ENCODE peak calls at places on chromosomes 7 and 10, in seven cellular contexts. X, T, O, D, B, U and H are unnamed samples.
A peak's percentile ranks its signal among the peaks of the same experiment; 100 is the strongest.

GRCh38 chr7:149348758-149349369 is 86.9 kb downstream of the ZNF783 start:
- DNase-seq in T (no peak), U (no peak), D (no peak), O (no peak), B (no peak), X (no peak), H (no peak)

GRCh38 chr7:157542669-157543021 is 205.8 kb downstream of the DNAJB6 start:
- DNase-seq in U (no peak), D (no peak), X (no peak), T (no peak), O (no peak), B (no peak), H (no peak)

GRCh38 chr10:87505366-87506113 is 847 bp downstream of the MINPP1 start:
- DNase-seq in X (peak; percentile 70), B (peak; percentile 53), T (peak; percentile 35), D (peak; percentile 65), O (peak; percentile 61), U (peak; percentile 10), H (peak; percentile 71)

GRCh38 chr7:36747251-36747968 is 23.1 kb upstream of the AOAH start:
- DNase-seq in D (no peak), B (peak; percentile 91), O (peak; percentile 4), U (no peak), X (no peak), T (no peak), H (no peak)

GRCh38 chr7:126937196-126937595 is 315.5 kb downstream of the GRM8 start:
- DNase-seq in X (no peak), T (no peak), U (no peak), B (peak; percentile 2), D (no peak), O (no peak), H (no peak)

GRCh38 chr10:79018591-79019011 is 50.2 kb upstream of the ZMIZ1 start:
- DNase-seq in B (peak; percentile 32), O (peak; percentile 28), U (no peak), T (no peak), D (no peak), X (no peak), H (no peak)

GRCh38 chr10:78255214-78255613 is 221.6 kb downstream of the RPS24 start:
- DNase-seq in B (peak; percentile 17), O (peak; percentile 56), T (no peak), D (no peak), X (no peak), U (no peak), H (no peak)

GRCh38 chr7:44325811-44326241 is 432 bp upstream of the CAMK2B start:
- DNase-seq in B (no peak), O (no peak), T (no peak), X (peak; percentile 62), U (no peak), D (no peak), H (no peak)

GRCh38 chr10:96578022-96578421 is 8.8 kb downstream of the TM9SF3 start:
- DNase-seq in B (no peak), X (no peak), T (no peak), U (no peak), D (no peak), O (no peak), H (no peak)

GRCh38 chr7:98872328-98872924 is 2.6 kb upstream of the TMEM130 start:
- DNase-seq in U (no peak), D (peak; percentile 77), X (no peak), T (no peak), O (no peak), B (no peak), H (peak; percentile 56)

GRCh38 chr7:70072220-70072619 is 473.9 kb downstream of the AUTS2 start:
- DNase-seq in O (peak; percentile 3), B (peak; percentile 89), U (no peak), T (no peak), D (no peak), X (no peak), H (peak; percentile 68)

GRCh38 chr10:110558034-110558433 is 9.5 kb upstream of the SMC3 start:
- DNase-seq in X (no peak), B (no peak), T (no peak), D (no peak), U (no peak), O (no peak), H (no peak)

GRCh38 chr10:61835069-61835908 is 66.2 kb upstream of the ARID5B start:
- DNase-seq in U (peak; percentile 71), X (peak; percentile 46), O (peak; percentile 78), B (peak; percentile 85), T (no peak), D (peak; percentile 44), H (peak; percentile 49)

GRCh38 chr10:112307631-112308502 is 24.7 kb downstream of the TECTB start:
- DNase-seq in O (peak; percentile 43), D (peak; percentile 35), T (peak; percentile 44), U (peak; percentile 59), B (peak; percentile 14), X (peak; percentile 83), H (peak; percentile 32)

GRCh38 chr10:112950714-112951348 is 784 bp downstream of the TCF7L2 start:
- DNase-seq in B (peak; percentile 43), O (peak; percentile 49), T (no peak), X (no peak), U (no peak), D (peak; percentile 52), H (peak; percentile 18)

GRCh38 chr10:35641430-35642015 is 573 bp downstream of the FZD8 start:
- DNase-seq in B (peak; percentile 46), D (peak; percentile 48), U (no peak), X (peak; percentile 32), T (no peak), O (peak; percentile 42), H (peak; percentile 38)

GRCh38 chr10:96863922-96864543 is 31.9 kb downstream of the LCOR start:
- DNase-seq in O (peak; percentile 40), U (peak; percentile 65), D (no peak), T (no peak), B (peak; percentile 73), X (no peak), H (no peak)

GRCh38 chr10:133442191-133442966 is 11.4 kb upstream of the SCART1 start:
- DNase-seq in U (no peak), B (no peak), O (no peak), D (no peak), X (no peak), T (no peak), H (no peak)

GRCh38 chr7:44177570-44178131 is 11.6 kb downstream of the GCK start:
- DNase-seq in T (no peak), O (peak; percentile 52), X (peak; percentile 27), B (peak; percentile 68), U (no peak), D (no peak), H (no peak)

GRCh38 chr7:99440195-99440594 is 1.5 kb downstream of the CPSF4 start:
- DNase-seq in D (no peak), X (no peak), U (no peak), T (no peak), B (peak; percentile 12), O (peak; percentile 18), H (no peak)

GRCh38 chr7:115297651-115298050 is 375.8 kb downstream of the MDFIC start:
- DNase-seq in D (no peak), U (peak; percentile 32), B (peak; percentile 89), X (no peak), T (no peak), O (peak; percentile 64), H (no peak)

GRCh38 chr7:104627516-104627915 is 299.1 kb downstream of the LHFPL3 start:
- DNase-seq in T (peak; percentile 47), U (no peak), X (peak; percentile 40), D (peak; percentile 4), B (peak; percentile 15), O (peak; percentile 9), H (peak; percentile 47)

GRCh38 chr10:7932301-7933036 is 114.2 kb downstream of the TAF3 start:
- DNase-seq in B (peak; percentile 45), O (no peak), T (no peak), X (no peak), D (no peak), U (no peak), H (no peak)

GRCh38 chr10:64288404-64288803 is 767.2 kb downstream of the REEP3 start:
- DNase-seq in X (no peak), B (no peak), T (no peak), U (no peak), O (no peak), D (no peak), H (no peak)

GRCh38 chr7:16428182-16428581 is 6.8 kb upstream of the CRPPA start:
- DNase-seq in T (no peak), D (no peak), O (no peak), X (no peak), U (no peak), B (no peak), H (no peak)

GRCh38 chr7:28904539-28905143 is 53.5 kb downstream of the TRIL start:
- DNase-seq in T (no peak), U (no peak), B (no peak), O (no peak), D (no peak), X (no peak), H (no peak)

GRCh38 chr7:33444501-33444900 is 315.1 kb downstream of the BBS9 start:
- DNase-seq in X (no peak), U (no peak), T (no peak), D (no peak), B (no peak), O (peak; percentile 65), H (no peak)

DNA sequence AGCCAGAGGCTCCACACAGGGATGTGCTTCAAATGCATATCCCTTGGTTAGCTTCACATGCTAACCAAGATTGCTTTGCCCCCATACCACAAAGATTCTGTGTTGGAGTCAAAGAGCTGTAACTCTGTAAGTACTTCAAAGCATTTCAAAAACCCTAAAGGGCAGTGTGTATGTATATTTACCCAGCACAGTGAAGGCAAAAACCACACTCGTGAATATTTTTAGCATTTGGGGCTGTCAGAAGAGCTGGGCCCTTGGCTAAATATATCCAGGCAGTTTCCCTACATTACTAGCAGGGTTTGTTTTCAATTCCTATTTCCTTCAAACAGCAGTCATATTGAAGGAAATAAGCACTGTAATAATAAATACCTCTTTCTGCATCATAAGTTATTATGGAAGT is 84.2 kb upstream of the STEAP1B start:
- DNase-seq in X (no peak), O (no peak), T (no peak), D (no peak), B (no peak), U (no peak), H (peak; percentile 90)
- H3K4me2 ChIP-seq in X (no peak overlapping the region), O (no peak overlapping the region), T (no peak overlapping the region), D (no peak overlapping the region), B (no peak overlapping the region), U (no peak overlapping the region), H (peak overlapping the region; percentile 53)

DNA sequence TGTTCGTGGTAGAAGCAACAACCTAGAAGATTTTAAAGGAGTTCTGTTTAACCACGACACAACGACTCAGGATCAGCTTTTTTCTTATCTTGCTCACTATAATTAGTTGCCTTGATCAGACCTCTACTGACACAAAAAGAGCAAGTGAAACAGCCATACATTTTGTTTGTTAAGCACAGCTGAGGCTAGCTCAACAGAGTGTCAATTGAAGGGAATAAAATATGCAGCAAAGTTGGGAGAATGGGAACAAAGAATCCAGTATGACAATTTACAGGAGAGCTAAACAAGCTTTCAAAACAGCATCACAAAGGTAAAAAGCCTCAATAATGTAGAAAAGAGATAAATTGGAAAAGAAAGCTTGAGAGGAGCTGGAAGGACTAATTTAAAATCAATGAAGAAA is 40.5 kb upstream of the HERPUD2 start:
- DNase-seq in B (no peak), U (no peak), T (no peak), D (no peak), O (no peak), X (no peak), H (no peak)
- H3K4me2 ChIP-seq in B (no peak overlapping the region), U (no peak overlapping the region), T (no peak overlapping the region), D (no peak overlapping the region), O (no peak overlapping the region), X (no peak overlapping the region), H (no peak overlapping the region)

GRCh38 chr10:3452683-3453388 is 280.3 kb upstream of the PITRM1 start:
- DNase-seq in D (no peak), X (no peak), U (no peak), B (peak; percentile 91), T (no peak), O (peak; percentile 90), H (no peak)
- H3K4me2 ChIP-seq in D (no peak overlapping the region), X (no peak overlapping the region), U (peak overlapping the region; percentile 67), B (peak overlapping the region; percentile 76), T (no peak overlapping the region), O (peak overlapping the region; percentile 75), H (no peak overlapping the region)

GRCh38 chr7:31058688-31059087 is 6.6 kb downstream of the ADCYAP1R1 start:
- DNase-seq in U (no peak), T (no peak), D (no peak), X (no peak), O (no peak), B (no peak), H (no peak)
- H3K4me2 ChIP-seq in U (no peak overlapping the region), T (no peak overlapping the region), D (no peak overlapping the region), X (no peak overlapping the region), O (no peak overlapping the region), B (no peak overlapping the region), H (no peak overlapping the region)